ENCODE peak calls at places on chromosomes 7 and 10, in seven cellular contexts. Q, U, F, W, M, N and L are unnamed samples.

GRCh38 chr7:138666385-138666784 is 34.8 kb downstream of the SVOPL start:
- DNase-seq in W (no peak), F (peak), U (no peak), Q (no peak), N (no peak), M (no peak), L (no peak)

GRCh38 chr7:69365588-69366241 is 232.6 kb upstream of the AUTS2 start:
- DNase-seq in N (no peak), M (no peak), U (no peak), W (no peak), F (peak), Q (peak), L (no peak)

GRCh38 chr10:88152720-88153119 is 289.3 kb downstream of the PTEN start:
- DNase-seq in Q (peak), U (no peak), W (peak), F (peak), M (peak), N (no peak), L (no peak)

GRCh38 chr10:7260412-7260900 is 150.4 kb downstream of the SFMBT2 start:
- DNase-seq in F (peak), M (no peak), U (peak), N (peak), Q (peak), W (peak), L (no peak)

GRCh38 chr7:2542011-2542923 is 13.1 kb downstream of the BRAT1 start:
- DNase-seq in N (no peak), Q (no peak), F (no peak), U (no peak), M (no peak), W (no peak), L (no peak)

GRCh38 chr7:128145191-128145590 is 95.9 kb upstream of the LEP start:
- DNase-seq in M (no peak), U (no peak), Q (no peak), F (no peak), W (no peak), N (no peak), L (no peak)

GRCh38 chr7:113464096-113464855 is 345.9 kb upstream of the SMIM30 start:
- DNase-seq in M (no peak), Q (no peak), F (no peak), W (no peak), U (no peak), N (no peak), L (no peak)

GRCh38 chr10:63383141-63383540 is 82.6 kb downstream of the JMJD1C start:
- DNase-seq in N (no peak), Q (peak), M (no peak), U (no peak), F (no peak), W (peak), L (no peak)

GRCh38 chr10:12957081-12957480 is 44.4 kb downstream of the CCDC3 start:
- DNase-seq in M (no peak), U (no peak), F (no peak), N (no peak), W (no peak), Q (no peak), L (no peak)

GRCh38 chr10:61447127-61447526 is 6.1 kb downstream of the TMEM26 start:
- DNase-seq in N (no peak), F (no peak), U (no peak), M (no peak), Q (no peak), W (peak), L (no peak)

GRCh38 chr10:110725809-110726641 is 81.9 kb downstream of the RBM20 start:
- DNase-seq in W (peak), N (no peak), Q (peak), M (no peak), F (no peak), U (no peak), L (no peak)